ENCODE peak calls at places on chromosomes 4 and X, in four cellular contexts. W is A549, R is K562, U is HepG2. E is an unnamed sample.

GRCh38 chr4:8747896-8748575 is 123.6 kb downstream of the HMX1 start:
- DNase-seq in W (no peak), R (no peak), U (no peak), E (no peak)

GRCh38 chrX:65924938-65925507 is 114.9 kb downstream of the VSIG4 start:
- DNase-seq in W (peak), R (peak), U (no peak), E (no peak)

GRCh38 chrX:135396109-135396508 is 25.6 kb upstream of the SMIM10L2A start:
- DNase-seq in W (peak), R (no peak), U (no peak), E (no peak)

GRCh38 chr4:40918330-40918729 is 168.6 kb downstream of the NSUN7 start:
- DNase-seq in W (peak), R (no peak), U (no peak), E (no peak)

GRCh38 chr4:102693266-102693850 is 67.4 kb downstream of the MANBA start:
- DNase-seq in W (no peak), R (no peak), U (no peak), E (no peak)

GRCh38 chr4:112840061-112840460 is 203.1 kb downstream of the LARP7 start:
- DNase-seq in W (peak), R (no peak), U (no peak), E (no peak)

GRCh38 chr4:17494258-17494657 is 17.6 kb downstream of the QDPR start:
- DNase-seq in W (peak), R (peak), U (no peak), E (no peak)

GRCh38 chr4:73822389-73822788 is 14.1 kb upstream of the CXCL6 start:
- DNase-seq in W (no peak), R (no peak), U (no peak), E (no peak)

GRCh38 chrX:9349572-9350259 is 115.1 kb upstream of the TBL1X start:
- DNase-seq in W (no peak), R (no peak), U (no peak), E (no peak)

GRCh38 chr4:19047481-19047880 is 1025.9 kb upstream of the LCORL start:
- DNase-seq in W (no peak), R (no peak), U (no peak), E (no peak)

GRCh38 chr4:19054916-19055315 is 1033.4 kb upstream of the LCORL start:
- DNase-seq in W (no peak), R (no peak), U (no peak), E (no peak)

GRCh38 chr4:19051751-19052296 is 1030.3 kb upstream of the LCORL start:
- DNase-seq in W (no peak), R (no peak), U (no peak), E (no peak)
- TF ChIP-seq PHF8 in W (no peak), R (no peak), U (no peak), E (no peak)

DNA sequence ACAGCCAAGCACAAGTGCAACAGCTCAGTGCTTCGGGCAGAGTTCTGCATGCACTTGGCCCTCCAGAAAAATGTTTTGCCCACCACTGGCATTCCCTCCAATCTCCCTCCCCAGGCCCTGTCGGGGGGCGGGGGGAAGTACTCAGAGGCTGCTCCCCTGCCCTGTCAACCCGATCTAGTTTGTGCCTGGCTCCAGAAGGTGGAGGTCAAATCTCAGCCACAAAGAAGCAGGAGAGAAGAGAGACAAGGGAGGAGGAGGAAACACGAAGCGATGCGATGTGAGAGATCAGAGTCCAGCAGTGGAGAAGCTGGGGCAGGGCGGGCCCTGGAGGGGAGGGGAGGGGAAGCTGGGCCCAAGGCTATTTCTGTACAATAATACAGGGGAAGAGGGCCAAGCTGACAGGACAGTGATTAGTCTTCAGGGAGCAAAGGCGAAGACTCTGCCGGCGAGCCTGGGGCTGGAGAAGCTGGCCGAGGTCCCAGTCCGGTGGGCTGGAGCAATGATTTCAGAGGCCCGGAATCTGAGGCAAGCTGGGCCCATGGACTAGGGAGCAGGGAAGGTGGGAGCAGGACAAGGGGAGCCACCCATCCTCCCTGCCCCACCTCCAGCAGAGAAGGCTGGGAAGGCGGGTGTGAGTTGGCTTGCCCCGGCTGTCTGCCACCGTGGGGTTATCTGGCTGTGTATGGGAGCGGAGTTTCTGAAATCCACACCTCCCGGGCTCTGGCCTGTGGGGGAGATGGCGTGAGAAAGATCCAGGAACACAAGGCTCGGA is 167.1 kb downstream of the EFNB1 start:
- DNase-seq in W (no peak), R (no peak), U (peak), E (peak)
- TF ChIP-seq PHF8 in W (no peak), R (no peak), U (no peak), E (no peak)

GRCh38 chr4:5998333-5998936 is 19.8 kb downstream of the C4orf50 start:
- DNase-seq in W (peak), R (peak), U (peak), E (peak)

GRCh38 chr4:5999830-6000365 is 18.3 kb downstream of the C4orf50 start:
- DNase-seq in W (no peak), R (no peak), U (no peak), E (no peak)

GRCh38 chr4:6005175-6005574 is 13.1 kb downstream of the C4orf50 start:
- DNase-seq in W (no peak), R (no peak), U (no peak), E (no peak)

GRCh38 chr4:6002926-6003325 is 15.3 kb downstream of the C4orf50 start:
- DNase-seq in W (no peak), R (no peak), U (no peak), E (no peak)

GRCh38 chr4:6001965-6002833 is 16.0 kb downstream of the C4orf50 start:
- DNase-seq in W (no peak), R (no peak), U (no peak), E (no peak)
- TF ChIP-seq PHF8 in W (no peak), R (no peak), U (no peak), E (no peak)

GRCh38 chr4:87030606-87031441 is 96.0 kb downstream of the AFF1 start:
- DNase-seq in W (no peak), R (peak), U (no peak), E (no peak)
- TF ChIP-seq PHF8 in W (no peak), R (no peak), U (no peak), E (no peak)

GRCh38 chr4:71882113-71882512 is 98.2 kb upstream of the GC start:
- DNase-seq in W (no peak), R (no peak), U (no peak), E (no peak)
- TF ChIP-seq PHF8 in W (no peak), R (no peak), U (no peak), E (no peak)

DNA sequence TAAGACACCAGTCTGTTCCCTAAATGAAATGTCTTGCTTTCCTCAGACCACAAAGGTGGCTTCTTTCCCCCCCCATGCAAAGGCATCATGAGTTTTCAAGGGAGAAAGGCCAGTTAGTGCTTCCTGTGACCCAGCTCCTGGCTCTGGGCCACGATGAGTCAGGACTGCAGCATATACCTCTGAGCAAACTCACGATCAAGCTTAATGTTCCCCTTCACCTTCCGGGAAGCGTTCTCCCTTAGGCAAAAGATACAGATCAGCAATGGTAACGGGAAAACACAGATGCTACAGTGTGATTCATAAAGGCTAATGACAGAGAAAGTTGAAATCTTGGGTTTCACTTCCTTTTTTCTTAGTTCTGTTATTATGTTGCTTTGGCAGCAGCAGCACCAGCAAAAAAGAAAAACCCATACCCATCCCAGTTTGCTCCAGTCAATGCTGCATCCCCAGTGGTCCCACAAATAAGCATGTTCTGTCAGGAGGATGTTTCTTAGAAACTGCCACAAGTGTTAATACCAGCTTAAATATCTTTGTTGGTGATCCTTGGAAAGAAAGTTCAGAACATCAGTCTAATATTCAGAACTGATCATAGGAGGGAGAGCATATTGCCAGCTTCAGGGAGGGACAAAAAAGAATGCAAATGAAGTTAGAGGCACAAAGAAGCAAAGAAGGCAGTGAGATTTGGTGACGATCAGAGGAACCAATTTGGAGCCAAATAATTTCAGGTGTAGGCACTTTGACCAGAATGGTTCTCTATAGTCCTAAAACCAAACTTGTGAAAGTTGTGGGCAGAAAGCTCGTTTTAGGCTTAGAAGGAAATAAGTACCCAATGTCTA is 41.2 kb downstream of the LONRF3 start:
- DNase-seq in W (peak), R (no peak), U (no peak), E (no peak)
- TF ChIP-seq PHF8 in W (no peak), R (no peak), U (no peak), E (no peak)

GRCh38 chrX:20271730-20272129 is 5.0 kb upstream of the RPS6KA3 start:
- DNase-seq in W (no peak), R (no peak), U (no peak), E (no peak)
- TF ChIP-seq PHF8 in W (no peak), R (no peak), U (no peak), E (no peak)

GRCh38 chr4:36168127-36168898 is 76.0 kb downstream of the ARAP2 start:
- DNase-seq in W (no peak), R (no peak), U (no peak), E (no peak)
- TF ChIP-seq PHF8 in W (no peak), R (no peak), U (no peak), E (no peak)

GRCh38 chr4:107247738-107248137 is 211.6 kb upstream of the DKK2 start:
- DNase-seq in W (no peak), R (no peak), U (no peak), E (no peak)
- TF ChIP-seq PHF8 in W (no peak), R (no peak), U (no peak), E (no peak)